ENCODE peak calls at places on chromosomes 4 and X, in nine cellular contexts. O, V, P, S, N, L, R, I and B are unnamed samples.

GRCh38 chrX:19860571-19860970 is 26.8 kb downstream of the SH3KBP1 start:
- DNase-seq in R (no peak), L (no peak), P (no peak), I (no peak), S (no peak), O (no peak), N (no peak), V (no peak), B (no peak)

GRCh38 chr4:74370912-74371311 is 6.0 kb downstream of the EREG start:
- DNase-seq in L (no peak), V (no peak), S (no peak), R (no peak), O (no peak), P (peak), N (no peak), I (peak), B (peak)

GRCh38 chr4:70522626-70523025 is 4.3 kb downstream of the AMTN start:
- DNase-seq in L (no peak), V (peak), I (no peak), S (no peak), P (no peak), R (no peak), O (no peak), N (no peak), B (no peak)

GRCh38 chrX:119475389-119476101 is 7.3 kb downstream of the SLC25A5 start:
- DNase-seq in L (no peak), O (no peak), P (no peak), N (no peak), S (no peak), R (no peak), I (no peak), V (no peak), B (no peak)

GRCh38 chr4:181528570-181529184 is 714.5 kb upstream of the TENM3 start:
- DNase-seq in R (no peak), S (no peak), P (peak), O (peak), N (no peak), L (no peak), I (peak), V (peak), B (peak)

GRCh38 chr4:48016141-48017107 is at the start of the genes CNGA1 and NIPAL1:
- DNase-seq in L (peak), R (peak), I (peak), P (peak), S (peak), N (peak), O (peak), V (peak), B (peak)

GRCh38 chr4:3708103-3708510 is 58.1 kb upstream of the ADRA2C start:
- DNase-seq in V (no peak), P (no peak), S (peak), R (no peak), N (no peak), I (no peak), O (no peak), L (no peak), B (no peak)

GRCh38 chr4:129903861-129904260 is 807.9 kb downstream of the C4orf33 start:
- DNase-seq in V (no peak), P (no peak), O (no peak), N (no peak), L (no peak), R (no peak), I (no peak), S (no peak), B (no peak)

GRCh38 chr4:1307951-1308735 is 18.5 kb downstream of the MAEA start:
- DNase-seq in N (no peak), O (no peak), I (no peak), L (no peak), S (no peak), P (no peak), V (no peak), R (no peak), B (no peak)

GRCh38 chr4:68864438-68865177 is 48.8 kb downstream of the UGT2B10 start:
- DNase-seq in V (peak), O (no peak), N (no peak), I (no peak), L (no peak), R (no peak), P (peak), S (no peak), B (peak)

GRCh38 chr4:48970471-48970921 is 15.6 kb upstream of the CWH43 start:
- DNase-seq in O (peak), I (peak), S (no peak), N (no peak), V (no peak), L (no peak), R (no peak), P (no peak), B (no peak)

GRCh38 chr4:56723201-56723605 is 42.1 kb upstream of the HOPX start:
- DNase-seq in O (no peak), R (no peak), I (no peak), V (no peak), S (no peak), N (no peak), P (no peak), L (no peak), B (no peak)

GRCh38 chrX:129759576-129760061 is 20.1 kb upstream of the SASH3 start:
- DNase-seq in I (peak), R (peak), S (no peak), L (peak), O (no peak), V (peak), P (no peak), N (no peak), B (peak)

GRCh38 chr4:146522862-146523205 is 1.1 kb upstream of the SLC10A7 start:
- DNase-seq in S (no peak), I (peak), N (no peak), P (no peak), L (no peak), O (no peak), V (no peak), R (no peak), B (no peak)

GRCh38 chr4:152673489-152673888 is 6.3 kb downstream of the TMEM154 start:
- DNase-seq in R (no peak), V (no peak), P (no peak), N (no peak), I (no peak), O (no peak), L (no peak), S (no peak), B (no peak)

GRCh38 chr4:171202908-171203307 is 610.3 kb upstream of the GALNTL6 start:
- DNase-seq in L (no peak), S (no peak), P (no peak), V (no peak), I (no peak), R (no peak), N (no peak), O (no peak), B (no peak)

GRCh38 chrX:119606508-119607389 is 525 bp upstream of the NKRF start:
- DNase-seq in S (no peak), N (no peak), O (peak), R (no peak), P (no peak), V (no peak), L (no peak), I (peak), B (no peak)

GRCh38 chr4:107586321-107586720 is 133.7 kb downstream of the PAPSS1 start:
- DNase-seq in R (no peak), N (no peak), P (no peak), S (no peak), I (no peak), L (no peak), V (no peak), O (no peak), B (no peak)

GRCh38 chrX:73932522-73932921 is 369.5 kb downstream of the CHIC1 start:
- DNase-seq in L (no peak), N (no peak), S (no peak), O (no peak), P (no peak), I (no peak), V (no peak), R (no peak), B (no peak)

GRCh38 chr4:1213336-1213995 is 35.5 kb downstream of the CTBP1 start:
- DNase-seq in I (no peak), V (no peak), S (no peak), N (no peak), P (no peak), L (no peak), R (no peak), O (no peak), B (no peak)

GRCh38 chr4:1711055-1711905 is 839 bp downstream of the SLBP start:
- DNase-seq in R (no peak), N (peak), I (peak), V (peak), L (peak), P (peak), S (no peak), O (no peak), B (peak)

GRCh38 chrX:149937881-149938426 is 337 bp downstream of the EOLA2 start:
- DNase-seq in L (peak), R (no peak), V (no peak), O (no peak), I (peak), S (no peak), P (peak), N (no peak), B (peak)

GRCh38 chr4:89438102-89438831 is 130.7 kb upstream of the GPRIN3 start:
- DNase-seq in R (no peak), V (peak), P (peak), S (no peak), I (peak), O (no peak), L (peak), N (no peak), B (peak)

GRCh38 chrX:148500428-148501120 is at the start of gene AFF2:
- DNase-seq in O (no peak), L (peak), P (no peak), V (no peak), I (peak), N (no peak), R (no peak), S (no peak), B (no peak)

GRCh38 chr4:127403523-127404084 is 229.2 kb upstream of the INTU start:
- DNase-seq in P (no peak), O (no peak), I (no peak), L (no peak), S (no peak), R (no peak), N (no peak), V (no peak), B (no peak)

GRCh38 chrX:10471426-10471825 is 149.0 kb downstream of the MID1 start:
- DNase-seq in N (no peak), I (no peak), V (no peak), R (no peak), L (no peak), O (no peak), P (no peak), S (no peak), B (no peak)

GRCh38 chr4:113905301-113905700 is 74.1 kb downstream of the ARSJ start:
- DNase-seq in P (no peak), L (no peak), I (peak), S (no peak), N (no peak), R (no peak), V (no peak), O (no peak), B (no peak)

GRCh38 chr4:123397276-123398150 is 918 bp downstream of the SPRY1 start:
- DNase-seq in L (peak), R (no peak), O (no peak), N (peak), P (peak), V (peak), S (peak), I (peak), B (peak)

GRCh38 chrX:149003863-149004660 is 501.0 kb downstream of the IDS start:
- DNase-seq in P (no peak), S (no peak), N (no peak), I (no peak), V (no peak), O (no peak), R (no peak), L (no peak), B (no peak)

DNA sequence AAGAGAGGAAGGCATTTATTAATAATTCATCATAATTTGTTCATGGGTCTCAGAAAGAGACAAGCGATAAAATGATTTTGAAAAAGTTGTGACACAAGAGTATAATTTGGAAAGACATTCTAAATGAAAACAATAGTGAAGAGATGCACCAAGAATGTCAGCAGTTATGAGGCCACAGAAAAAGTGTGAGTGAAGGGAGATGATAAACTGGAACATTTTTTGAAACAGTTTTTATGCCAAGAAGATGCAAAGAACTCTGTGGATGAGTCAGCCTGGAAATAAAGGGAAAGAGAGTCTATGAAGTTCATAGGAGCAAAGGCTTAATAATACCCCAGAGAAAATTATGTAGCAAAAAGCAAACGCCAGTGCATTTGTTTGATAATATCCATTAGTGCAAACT is 188.4 kb upstream of the TBC1D9 start:
- DNase-seq in P (no peak), V (no peak), R (no peak), I (peak), N (no peak), L (no peak), O (no peak), S (no peak), B (no peak)
- H3K27ac ChIP-seq in P (no peak), V (no peak), R (no peak), I (no peak), N (no peak), L (no peak), O (no peak), S (no peak), B (peak)

GRCh38 chr4:5009796-5010195 is 9.5 kb downstream of the CYTL1 start:
- DNase-seq in L (no peak), R (no peak), V (no peak), N (no peak), O (no peak), P (no peak), I (no peak), S (no peak), B (no peak)
- TF ChIP-seq CTCF in L (no peak), R (no peak), V (no peak), N (no peak), O (no peak), P (no peak), I (no peak), S (no peak), B (no peak)

GRCh38 chrX:110944793-110945466 is 149.3 kb upstream of the CHRDL1 start:
- DNase-seq in I (no peak), N (no peak), O (no peak), P (no peak), R (no peak), L (no peak), V (peak), S (no peak), B (no peak)

GRCh38 chrX:110941906-110942305 is 146.3 kb upstream of the CHRDL1 start:
- DNase-seq in O (no peak), I (no peak), N (no peak), V (peak), P (no peak), R (no peak), L (no peak), S (no peak), B (no peak)

GRCh38 chrX:110938977-110939732 is 143.5 kb upstream of the CHRDL1 start:
- DNase-seq in N (no peak), L (no peak), R (no peak), O (no peak), P (no peak), V (no peak), I (no peak), S (no peak), B (no peak)

GRCh38 chrX:110944323-110944761 is 148.7 kb upstream of the CHRDL1 start:
- DNase-seq in L (no peak), S (no peak), R (peak), O (no peak), N (peak), I (no peak), V (peak), P (no peak), B (no peak)
- H3K27ac ChIP-seq in L (no peak), S (no peak), R (peak), O (no peak), N (no peak), I (no peak), V (peak), P (no peak), B (no peak)

DNA sequence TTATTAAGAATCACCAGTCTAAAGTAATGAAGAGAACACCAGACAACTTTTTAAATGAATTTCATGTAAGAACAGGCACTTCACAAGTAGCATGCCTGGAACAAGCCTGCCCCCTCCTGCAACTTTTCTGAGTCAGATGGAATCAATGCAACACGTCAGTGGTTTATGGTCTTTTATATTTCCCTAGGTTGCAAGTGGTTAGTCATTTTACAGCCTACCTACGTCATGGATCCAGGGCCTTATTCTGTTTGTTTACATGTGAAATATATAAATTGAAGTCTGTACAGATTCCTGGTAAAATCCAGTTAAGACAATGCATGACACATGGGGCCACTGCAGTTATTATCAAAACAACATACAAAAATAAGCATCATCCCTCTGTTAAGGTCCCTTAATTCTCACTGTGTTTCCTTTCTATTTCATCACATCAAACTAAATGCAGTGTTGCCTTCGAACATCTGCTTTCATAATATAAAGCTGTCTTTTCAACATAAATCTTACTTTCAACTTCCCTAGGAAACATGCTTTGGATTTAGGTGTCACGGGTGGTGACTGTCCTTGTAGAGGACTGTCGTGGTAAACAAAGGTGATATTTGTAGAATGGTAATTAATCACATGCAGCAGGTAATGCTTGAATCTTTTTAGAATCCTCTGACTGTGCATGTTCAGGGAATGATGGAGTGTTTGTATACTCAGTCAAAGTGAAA is 309.3 kb downstream of the FRMPD4 start:
- DNase-seq in R (no peak), L (no peak), N (no peak), I (peak), P (no peak), V (peak), S (peak), O (peak), B (no peak)
- TF ChIP-seq CTCF in R (no peak), L (no peak), N (no peak), I (peak), P (no peak), V (no peak), S (no peak), O (peak), B (no peak)

DNA sequence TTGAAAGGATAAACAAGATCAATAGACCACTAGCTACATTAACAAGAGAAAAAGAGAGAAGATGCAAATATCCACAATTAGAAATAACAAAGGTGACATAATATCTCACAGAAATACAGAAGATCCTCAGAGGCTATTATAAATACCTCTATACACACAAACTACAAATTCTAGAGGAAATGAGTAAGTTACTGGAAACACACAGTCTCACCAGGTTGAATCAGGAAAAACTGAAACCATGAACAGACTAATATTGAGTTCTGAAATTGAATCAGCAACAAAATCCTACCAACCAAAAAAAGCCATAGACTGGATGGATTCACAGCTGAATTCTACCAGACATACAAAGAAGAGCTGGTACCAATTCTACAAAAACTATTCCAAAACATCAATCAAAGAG is 211.8 kb upstream of the CPEB2 start:
- DNase-seq in V (no peak), O (no peak), S (no peak), I (no peak), R (no peak), P (no peak), N (no peak), L (no peak), B (no peak)
- H3K27ac ChIP-seq in V (no peak), O (no peak), S (no peak), I (no peak), R (no peak), P (no peak), N (no peak), L (no peak), B (no peak)

DNA sequence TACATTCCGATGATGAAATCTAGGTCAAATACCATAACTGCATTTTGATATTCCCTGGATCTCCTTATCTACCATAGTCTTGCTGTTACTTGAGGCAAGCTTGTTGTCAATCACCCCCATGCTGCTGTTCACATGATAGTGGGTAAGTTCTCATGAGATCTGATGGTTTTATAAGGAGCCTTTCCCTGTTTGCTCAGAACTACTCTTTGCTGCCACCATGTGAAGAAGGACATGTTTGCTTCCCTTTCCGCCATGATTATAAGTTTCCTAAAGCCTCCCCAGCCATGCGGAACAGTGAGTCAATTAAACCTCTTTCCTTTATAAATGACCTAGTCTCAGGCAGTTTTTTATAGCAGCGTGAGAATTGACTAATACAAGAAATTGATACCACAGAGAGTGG is 432.0 kb downstream of the GLUD2 start:
- DNase-seq in R (no peak), S (no peak), O (no peak), N (no peak), P (no peak), I (no peak), V (no peak), L (no peak), B (no peak)
- TF ChIP-seq CTCF in R (no peak), S (no peak), O (no peak), N (no peak), P (no peak), I (no peak), V (no peak), L (no peak), B (no peak)

GRCh38 chrX:154138857-154139256 is 5.2 kb upstream of the OPN1LW start:
- DNase-seq in N (no peak), P (no peak), R (no peak), I (no peak), O (no peak), V (no peak), L (no peak), S (no peak), B (no peak)

GRCh38 chrX:154140206-154140605 is 3.8 kb upstream of the OPN1LW start:
- DNase-seq in P (no peak), L (no peak), O (no peak), I (no peak), V (no peak), N (no peak), S (no peak), R (no peak), B (no peak)

GRCh38 chrX:154140742-154141141 is 3.3 kb upstream of the OPN1LW start:
- DNase-seq in V (no peak), R (no peak), I (no peak), O (no peak), L (no peak), P (no peak), N (no peak), S (no peak), B (no peak)

GRCh38 chrX:154135458-154136229 is 8.4 kb upstream of the OPN1LW start:
- DNase-seq in R (no peak), L (no peak), V (no peak), O (no peak), N (no peak), I (no peak), P (no peak), S (no peak), B (no peak)

GRCh38 chrX:154136627-154137161 is 7.3 kb upstream of the OPN1LW start:
- DNase-seq in V (peak), I (peak), O (no peak), P (peak), N (peak), L (peak), R (peak), S (peak), B (peak)
- H3K27ac ChIP-seq in V (no peak), I (no peak), O (no peak), P (no peak), N (no peak), L (peak), R (no peak), S (peak), B (peak)

GRCh38 chrX:76279007-76279406 is 106.1 kb downstream of the PBDC1 start:
- DNase-seq in I (peak), R (no peak), L (peak), N (no peak), O (no peak), S (no peak), P (peak), V (peak), B (peak)
- TF ChIP-seq CTCF in I (peak), R (peak), L (peak), N (no peak), O (peak), S (peak), P (peak), V (no peak), B (peak)

GRCh38 chr4:133581971-133582619 is 433.0 kb downstream of the PCDH10 start:
- DNase-seq in L (no peak), I (peak), R (no peak), O (no peak), P (no peak), S (no peak), V (no peak), N (no peak), B (no peak)
- H3K27ac ChIP-seq in L (no peak), I (no peak), R (no peak), O (no peak), P (no peak), S (no peak), V (no peak), N (no peak), B (no peak)